ENCODE peak calls at places on chromosome 4, in five cellular contexts. One of them, this sample, is unnamed.

GRCh38 chr4:77927991-77928925 is 65.6 kb downstream of the MRPL1 start:
- DNase-seq in kidney: no peak
- DNase-seq in breast epithelium: no peak
- DNase-seq in PC-3: peak
- DNase-seq in IMR-90: peak
- DNase-seq in this sample: no peak

GRCh38 chr4:143883529-143883928 is 21.8 kb downstream of the GYPE start:
- DNase-seq in breast epithelium: no peak
- DNase-seq in IMR-90: no peak
- DNase-seq in kidney: no peak
- DNase-seq in PC-3: no peak
- DNase-seq in this sample: no peak

GRCh38 chr4:145945431-145946155 is 7.0 kb upstream of the ZNF827 start:
- DNase-seq in IMR-90: peak
- DNase-seq in PC-3: peak
- DNase-seq in kidney: no peak
- DNase-seq in breast epithelium: no peak
- DNase-seq in this sample: no peak

GRCh38 chr4:70833701-70834100 is 6.0 kb downstream of the GRSF1 start:
- DNase-seq in breast epithelium: no peak
- DNase-seq in kidney: no peak
- DNase-seq in IMR-90: peak
- DNase-seq in PC-3: no peak
- DNase-seq in this sample: no peak

GRCh38 chr4:22625301-22625700 is 67.4 kb upstream of the GBA3 start:
- DNase-seq in PC-3: peak
- DNase-seq in breast epithelium: no peak
- DNase-seq in IMR-90: no peak
- DNase-seq in kidney: no peak
- DNase-seq in this sample: no peak

GRCh38 chr4:6856391-6856790 is 53.2 kb upstream of the TBC1D14 start:
- DNase-seq in IMR-90: no peak
- DNase-seq in kidney: no peak
- DNase-seq in breast epithelium: no peak
- DNase-seq in PC-3: no peak
- DNase-seq in this sample: no peak

GRCh38 chr4:1556541-1557220 is 127.4 kb downstream of the FAM53A start:
- DNase-seq in kidney: no peak
- DNase-seq in IMR-90: no peak
- DNase-seq in breast epithelium: no peak
- DNase-seq in PC-3: no peak
- DNase-seq in this sample: no peak

GRCh38 chr4:63325140-63325539 is 1084.1 kb downstream of the TECRL start:
- DNase-seq in kidney: no peak
- DNase-seq in PC-3: peak
- DNase-seq in breast epithelium: no peak
- DNase-seq in IMR-90: no peak
- DNase-seq in this sample: no peak

GRCh38 chr4:80097395-80098177 is 24.6 kb upstream of the ANTXR2 start:
- DNase-seq in IMR-90: peak
- DNase-seq in PC-3: peak
- DNase-seq in kidney: peak
- DNase-seq in breast epithelium: no peak
- DNase-seq in this sample: no peak

GRCh38 chr4:186840222-186840701 is 116.6 kb upstream of the FAT1 start:
- DNase-seq in kidney: no peak
- DNase-seq in IMR-90: peak
- DNase-seq in PC-3: no peak
- DNase-seq in breast epithelium: no peak
- DNase-seq in this sample: no peak

GRCh38 chr4:27791640-27792039 is 931.0 kb downstream of the STIM2 start:
- DNase-seq in IMR-90: peak
- DNase-seq in kidney: no peak
- DNase-seq in breast epithelium: no peak
- DNase-seq in PC-3: peak
- DNase-seq in this sample: no peak

GRCh38 chr4:64940698-64941097 is 531.4 kb upstream of the TECRL start:
- DNase-seq in kidney: no peak
- DNase-seq in IMR-90: no peak
- DNase-seq in PC-3: peak
- DNase-seq in breast epithelium: no peak
- DNase-seq in this sample: no peak

GRCh38 chr4:62495039-62495438 is 1294.9 kb downstream of the ADGRL3 start:
- DNase-seq in kidney: no peak
- DNase-seq in PC-3: peak
- DNase-seq in breast epithelium: no peak
- DNase-seq in IMR-90: no peak
- DNase-seq in this sample: no peak

DNA sequence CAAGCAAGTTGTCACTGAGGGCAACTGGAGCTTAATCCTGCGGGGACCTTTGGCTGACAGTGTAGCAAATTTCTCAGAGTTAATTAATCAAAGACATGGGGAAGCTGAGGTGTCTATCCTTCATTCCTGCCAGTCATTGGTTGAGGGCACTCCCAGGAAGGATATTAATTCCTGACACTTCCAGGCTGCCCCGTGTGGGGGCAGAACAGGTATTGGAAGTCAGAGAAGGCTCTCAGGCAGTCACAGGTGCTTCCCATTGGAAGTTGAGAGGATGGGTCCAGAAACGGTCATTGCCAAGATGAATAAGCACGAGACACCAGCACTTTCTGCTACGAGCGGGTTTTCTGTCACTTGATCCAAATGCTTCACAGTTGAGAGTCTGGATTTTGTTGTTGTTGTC is 29.1 kb upstream of the CD38 start:
- DNase-seq in kidney: no peak
- DNase-seq in IMR-90: no peak
- DNase-seq in breast epithelium: no peak
- DNase-seq in PC-3: no peak
- DNase-seq in this sample: no peak
- TF ChIP-seq CTCF in kidney: no peak
- TF ChIP-seq CTCF in IMR-90: no peak
- TF ChIP-seq CTCF in breast epithelium: no peak
- TF ChIP-seq CTCF in PC-3: no peak
- TF ChIP-seq CTCF in this sample: no peak

DNA sequence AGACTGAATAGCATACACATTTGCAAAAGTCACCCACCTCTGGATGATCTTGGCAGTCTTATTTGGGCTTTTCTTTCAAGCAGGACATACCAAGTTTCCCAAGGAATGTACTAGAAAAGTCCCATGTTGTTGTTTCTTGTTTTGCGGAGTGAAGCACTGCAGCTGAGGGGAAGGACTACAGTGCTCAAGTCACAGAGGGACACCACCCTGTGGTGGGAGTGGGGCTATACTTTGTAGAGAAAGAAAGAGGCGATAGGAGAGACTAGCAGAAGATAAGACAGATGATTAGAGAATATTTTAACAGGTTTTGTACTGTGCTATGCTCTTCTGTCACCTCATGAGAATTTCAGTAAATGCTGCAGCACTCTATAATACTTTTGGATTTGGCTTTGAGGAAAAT is 280.5 kb upstream of the INTU start:
- DNase-seq in IMR-90: no peak
- DNase-seq in PC-3: no peak
- DNase-seq in kidney: no peak
- DNase-seq in breast epithelium: no peak
- DNase-seq in this sample: no peak
- TF ChIP-seq CTCF in IMR-90: no peak
- TF ChIP-seq CTCF in PC-3: no peak
- TF ChIP-seq CTCF in kidney: no peak
- TF ChIP-seq CTCF in breast epithelium: no peak
- TF ChIP-seq CTCF in this sample: no peak

DNA sequence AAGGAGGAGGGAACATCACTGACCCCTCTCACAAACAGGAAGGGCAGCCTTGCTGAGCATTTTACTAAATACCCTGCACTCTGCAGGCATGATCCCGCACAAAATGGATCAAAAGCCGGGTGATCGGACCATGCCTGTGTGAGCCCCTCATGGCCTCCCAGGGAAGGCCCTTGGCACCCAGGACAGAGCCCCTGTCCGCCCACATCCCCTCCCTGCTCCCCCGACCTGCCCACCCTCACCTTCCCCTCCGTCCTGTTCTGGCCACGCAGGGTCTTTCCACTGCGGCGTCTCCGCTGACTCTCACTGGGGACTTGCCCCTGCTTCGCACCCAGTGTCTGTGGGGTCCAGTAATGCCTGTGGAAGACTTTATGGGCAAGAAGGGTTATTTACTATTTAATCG is 105.0 kb downstream of the HMX1 start:
- DNase-seq in PC-3: no peak
- DNase-seq in IMR-90: no peak
- DNase-seq in breast epithelium: peak
- DNase-seq in kidney: peak
- DNase-seq in this sample: no peak
- TF ChIP-seq CTCF in PC-3: no peak
- TF ChIP-seq CTCF in IMR-90: no peak
- TF ChIP-seq CTCF in breast epithelium: no peak
- TF ChIP-seq CTCF in kidney: no peak
- TF ChIP-seq CTCF in this sample: no peak

DNA sequence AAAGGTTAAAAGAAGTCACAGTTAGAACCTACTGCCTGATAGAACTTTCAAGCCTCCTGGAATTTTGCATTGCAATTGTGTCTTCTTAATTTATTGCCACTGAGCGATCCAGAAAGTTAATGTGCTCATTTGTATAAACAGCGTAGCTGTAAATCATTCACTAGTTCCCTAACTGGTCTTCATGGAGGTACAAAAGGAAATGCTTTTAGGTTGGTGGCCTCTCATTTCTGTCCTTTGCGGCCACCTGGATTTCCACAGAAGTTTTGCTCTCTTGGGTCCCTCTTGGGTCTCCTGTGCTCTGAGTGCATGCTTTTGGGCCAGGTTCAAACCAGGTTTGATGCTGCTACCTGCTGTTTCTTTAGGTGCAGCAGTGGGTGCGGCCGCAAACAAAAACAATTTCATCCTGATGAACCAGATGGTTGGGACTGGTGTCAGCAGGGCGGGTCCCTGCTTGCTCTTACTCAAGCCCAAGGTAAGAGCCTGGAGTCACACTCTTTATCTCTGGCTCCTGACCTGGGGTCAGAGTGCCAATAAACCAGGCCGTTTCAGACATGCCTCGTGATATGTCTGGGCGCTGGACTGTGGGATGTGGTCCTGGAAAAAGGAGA is 270.0 kb downstream of the PTTG2 start:
- DNase-seq in IMR-90: no peak
- DNase-seq in PC-3: peak
- DNase-seq in breast epithelium: no peak
- DNase-seq in kidney: no peak
- DNase-seq in this sample: no peak
- TF ChIP-seq CTCF in IMR-90: no peak
- TF ChIP-seq CTCF in PC-3: no peak
- TF ChIP-seq CTCF in breast epithelium: no peak
- TF ChIP-seq CTCF in kidney: no peak
- TF ChIP-seq CTCF in this sample: no peak

This sample was measured in activated B cell treated with CpG ODN at 0.5 μM for 24 hours.